ENCODE peak calls at places on chromosomes 13 and 19, in eight cellular contexts. D is tibial nerve; G is cardiac muscle cell; J is OCI-LY7; Z is GM23338; Y is neuronal stem cell; Q is left ventricle myocardium inferior; R is naive thymus-derived CD4-positive, alpha-beta T cell. M is an unnamed sample.
A peak's percentile ranks its signal among the peaks of the same experiment; 100 is the strongest.

GRCh38 chr13:26557393-26558073 is at the start of gene WASF3:
- DNase-seq in Y (peak; percentile 95), R (no peak), Z (peak; percentile 97), D (peak; percentile 80), J (peak; percentile 60), Q (peak; percentile 94), G (peak; percentile 97), M (peak; percentile 83)

GRCh38 chr13:41915096-41915495 is 45.8 kb downstream of the VWA8 start:
- DNase-seq in G (no peak), Q (no peak), Y (no peak), J (no peak), D (no peak), R (no peak), Z (no peak), M (no peak)

GRCh38 chr19:38915329-38916321 is 3.6 kb upstream of the CCER2 start:
- DNase-seq in J (no peak), G (no peak), Y (no peak), D (no peak), R (no peak), Z (no peak), Q (no peak), M (no peak)

GRCh38 chr13:112812306-112813034 is 122.6 kb downstream of the ATP11A start:
- DNase-seq in Z (no peak), J (no peak), R (no peak), G (peak; percentile 14), Q (no peak), Y (no peak), D (no peak), M (no peak)

GRCh38 chr13:29059837-29060236 is 239.7 kb downstream of the MTUS2 start:
- DNase-seq in G (no peak), Z (no peak), Y (no peak), J (no peak), R (no peak), Q (peak; percentile 45), D (no peak), M (no peak)

GRCh38 chr13:29991343-29991742 is 140.9 kb upstream of the UBL3 start:
- DNase-seq in J (no peak), Q (no peak), G (peak; percentile 62), R (no peak), D (no peak), Z (no peak), Y (no peak), M (no peak)

GRCh38 chr13:113083402-113084061 is 22.1 kb upstream of the F7 start:
- DNase-seq in J (no peak), R (no peak), G (peak; percentile 44), Q (peak; percentile 76), Z (no peak), D (peak; percentile 30), Y (no peak), M (no peak)

GRCh38 chr13:49113526-49114286 is 106.4 kb upstream of the MLNR start:
- DNase-seq in J (no peak), R (no peak), D (no peak), Y (no peak), Z (no peak), Q (no peak), G (peak; percentile 73), M (no peak)

GRCh38 chr13:111122056-111122455 is 6.9 kb downstream of the ARHGEF7 start:
- DNase-seq in Y (no peak), J (no peak), Z (peak; percentile 35), G (no peak), R (no peak), D (no peak), Q (no peak), M (no peak)

GRCh38 chr13:50448535-50448981 is 394.9 kb downstream of the DLEU7 start:
- DNase-seq in J (no peak), Z (no peak), D (no peak), G (no peak), Q (no peak), R (no peak), Y (no peak), M (no peak)

GRCh38 chr13:27559714-27560113 is 60.6 kb downstream of the LNX2 start:
- DNase-seq in R (no peak), Q (no peak), Z (no peak), J (no peak), Y (no peak), D (no peak), G (no peak), M (no peak)

GRCh38 chr13:86087241-86087640 is 288.0 kb upstream of the SLITRK6 start:
- DNase-seq in J (no peak), R (no peak), Q (no peak), G (no peak), Z (no peak), Y (no peak), D (no peak), M (no peak)

GRCh38 chr13:105497597-105497996 is 1037.9 kb downstream of the EFNB2 start:
- DNase-seq in Y (no peak), R (no peak), Q (no peak), G (no peak), D (no peak), J (no peak), Z (no peak), M (no peak)

GRCh38 chr19:16369664-16370576 is 45.3 kb downstream of the KLF2 start:
- DNase-seq in Q (no peak), D (no peak), Y (no peak), G (no peak), R (peak; percentile 93), Z (no peak), J (no peak), M (no peak)

GRCh38 chr19:16594681-16595091 is 22.5 kb upstream of the SLC35E1 start:
- DNase-seq in J (no peak), Y (no peak), Q (no peak), D (no peak), G (no peak), Z (no peak), R (peak; percentile 72), M (no peak)

GRCh38 chr19:46409146-46409545 is 4.2 kb downstream of the CCDC8 start:
- DNase-seq in J (no peak), R (no peak), Y (no peak), G (no peak), Q (no peak), Z (no peak), D (no peak), M (no peak)

GRCh38 chr19:46404884-46405658 is 8.3 kb downstream of the CCDC8 start:
- DNase-seq in Q (no peak), G (peak; percentile 81), Z (peak; percentile 81), D (no peak), Y (no peak), R (no peak), J (peak; percentile 80), M (no peak)

GRCh38 chr19:46408611-46409039 is 4.7 kb downstream of the CCDC8 start:
- DNase-seq in R (no peak), Y (no peak), J (no peak), Z (no peak), D (no peak), Q (peak; percentile 84), G (peak; percentile 79), M (no peak)

GRCh38 chr19:46410205-46411087 is 2.9 kb downstream of the CCDC8 start:
- DNase-seq in Y (no peak), Z (no peak), R (no peak), G (no peak), D (no peak), Q (no peak), J (peak; percentile 57), M (no peak)

GRCh38 chr19:46407891-46408426 is 5.4 kb downstream of the CCDC8 start:
- DNase-seq in J (no peak), R (no peak), G (peak; percentile 23), Q (no peak), Z (no peak), Y (no peak), D (no peak), M (no peak)
- H3K4me3 ChIP-seq in J (no peak overlapping the region), R (no peak overlapping the region), G (no peak overlapping the region), Q (peak overlapping the region; percentile 50), Z (peak overlapping the region; percentile 67), Y (no peak overlapping the region), D (no peak overlapping the region), M (no peak overlapping the region)

GRCh38 chr19:10766049-10766623 is 48.3 kb downstream of the DNM2 start:
- DNase-seq in Y (no peak), R (no peak), G (no peak), Z (no peak), J (no peak), D (no peak), Q (no peak), M (no peak)
- H3K4me1 ChIP-seq in Y (peaks cover 2% of the 10 kb centered on the region), R (peaks cover 36% of the 10 kb centered on the region), G (peaks cover 15% of the 10 kb centered on the region), Z (no peaks in the 10 kb centered on the region), J (peaks cover 28% of the 10 kb centered on the region), D (peaks cover 50% of the 10 kb centered on the region), Q (peaks cover 98% of the 10 kb centered on the region), M (peaks cover 3% of the 10 kb centered on the region)

GRCh38 chr13:72195044-72195704 is 328.2 kb upstream of the DACH1 start:
- DNase-seq in J (no peak), R (no peak), Z (no peak), D (no peak), G (no peak), Q (no peak), Y (no peak), M (no peak)
- H3K4me3 ChIP-seq in J (no peak overlapping the region), R (no peak overlapping the region), Z (no peak overlapping the region), D (no peak overlapping the region), G (no peak overlapping the region), Q (no peak overlapping the region), Y (no peak overlapping the region), M (no peak overlapping the region)

GRCh38 chr19:46718157-46718933 is 1.4 kb upstream of the PRKD2 start:
- DNase-seq in Q (no peak), Z (peak; percentile 73), G (peak; percentile 41), R (peak; percentile 63), Y (no peak), J (peak; percentile 85), D (no peak), M (no peak)

GRCh38 chr19:46716672-46717033 is 261 bp downstream of the PRKD2 start:
- DNase-seq in R (no peak), Q (no peak), Y (no peak), D (no peak), Z (peak; percentile 44), J (no peak), G (no peak), M (no peak)

GRCh38 chr19:46718934-46719551 is 2.1 kb upstream of the PRKD2 start:
- DNase-seq in D (no peak), G (no peak), Y (no peak), Q (no peak), R (no peak), J (peak; percentile 86), Z (no peak), M (no peak)

GRCh38 chr19:46717034-46717715 is at the start of gene PRKD2:
- DNase-seq in G (peak; percentile 87), J (peak; percentile 85), R (peak; percentile 68), Y (peak; percentile 89), Q (peak; percentile 95), Z (peak; percentile 95), D (peak; percentile 83), M (no peak)

DNA sequence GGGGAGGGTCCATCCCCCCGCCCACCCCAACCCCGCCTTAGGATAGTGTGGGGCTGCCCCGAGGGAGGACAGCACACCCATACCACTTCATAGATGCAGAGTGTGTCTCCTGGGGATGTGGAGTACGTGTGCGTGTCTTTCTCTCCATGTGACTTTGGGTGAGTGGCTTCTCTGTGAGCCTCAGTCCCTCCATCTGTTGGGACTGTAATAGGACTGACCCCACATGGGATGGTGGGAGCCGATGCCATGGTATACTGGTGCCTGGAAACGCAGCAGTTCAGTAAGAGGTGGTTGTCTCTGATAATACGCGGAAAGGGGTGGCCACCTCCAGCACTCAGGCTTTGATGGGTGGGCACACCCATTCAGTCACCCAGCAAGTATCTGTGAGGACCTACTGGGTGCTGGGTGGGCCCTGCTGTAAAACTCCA is 816 bp upstream of the PRKD2 start:
- DNase-seq in G (no peak), D (no peak), Z (no peak), Y (no peak), J (peak; percentile 27), R (no peak), Q (no peak), M (no peak)
- H3K4me1 ChIP-seq in G (peaks cover 12% of the 10 kb centered on the region), D (peaks cover 36% of the 10 kb centered on the region), Z (peaks cover 25% of the 10 kb centered on the region), Y (peaks cover 12% of the 10 kb centered on the region), J (peaks cover 59% of the 10 kb centered on the region), R (peaks cover 29% of the 10 kb centered on the region), Q (peaks cover 61% of the 10 kb centered on the region), M (peaks cover 1% of the 10 kb centered on the region)

GRCh38 chr19:50818859-50819472 is 4.6 kb downstream of the KLK1 start:
- DNase-seq in R (no peak), Q (no peak), J (peak; percentile 51), Z (no peak), G (no peak), D (no peak), Y (no peak), M (no peak)
- H3K4me3 ChIP-seq in R (no peak overlapping the region), Q (no peak overlapping the region), J (no peak overlapping the region), Z (peak overlapping the region; percentile 84), G (no peak overlapping the region), D (no peak overlapping the region), Y (no peak overlapping the region), M (no peak overlapping the region)

M was measured in iPS DF 6.9.